ENCODE peak calls at places on chromosomes 2 and 18, in seven cellular contexts. One of them, this sample, is unnamed.

GRCh38 chr2:168119519-168120141 is 127.8 kb downstream of the STK39 start:
- DNase-seq in SK-N-SH: no peak
- DNase-seq in H1: no peak
- DNase-seq in HCT116: peak
- DNase-seq in GM12878: no peak
- DNase-seq in K562: peak
- DNase-seq in HepG2: peak
- DNase-seq in this sample: peak

GRCh38 chr2:19505199-19506136 is 147.0 kb upstream of the OSR1 start:
- DNase-seq in HepG2: peak
- DNase-seq in H1: no peak
- DNase-seq in GM12878: no peak
- DNase-seq in K562: no peak
- DNase-seq in SK-N-SH: no peak
- DNase-seq in HCT116: no peak
- DNase-seq in this sample: no peak

GRCh38 chr2:30511122-30512083 is 64.4 kb downstream of the LCLAT1 start:
- DNase-seq in GM12878: no peak
- DNase-seq in SK-N-SH: peak
- DNase-seq in HCT116: peak
- DNase-seq in HepG2: peak
- DNase-seq in H1: no peak
- DNase-seq in K562: no peak
- DNase-seq in this sample: no peak

GRCh38 chr18:63319383-63320040 is at the start of gene BCL2:
- DNase-seq in HepG2: no peak
- DNase-seq in SK-N-SH: no peak
- DNase-seq in H1: peak
- DNase-seq in HCT116: no peak
- DNase-seq in GM12878: no peak
- DNase-seq in K562: peak
- DNase-seq in this sample: no peak

GRCh38 chr2:31379747-31380146 is 34.8 kb downstream of the XDH start:
- DNase-seq in K562: no peak
- DNase-seq in HCT116: no peak
- DNase-seq in H1: no peak
- DNase-seq in HepG2: no peak
- DNase-seq in GM12878: no peak
- DNase-seq in SK-N-SH: no peak
- DNase-seq in this sample: no peak

GRCh38 chr2:31703253-31703652 is 122.5 kb upstream of the SRD5A2 start:
- DNase-seq in GM12878: no peak
- DNase-seq in HepG2: no peak
- DNase-seq in SK-N-SH: no peak
- DNase-seq in K562: no peak
- DNase-seq in H1: no peak
- DNase-seq in HCT116: no peak
- DNase-seq in this sample: no peak

GRCh38 chr2:20148411-20148810 is 76.5 kb downstream of the SDC1 start:
- DNase-seq in K562: no peak
- DNase-seq in H1: no peak
- DNase-seq in HCT116: no peak
- DNase-seq in GM12878: no peak
- DNase-seq in HepG2: no peak
- DNase-seq in SK-N-SH: no peak
- DNase-seq in this sample: no peak

GRCh38 chr2:215460682-215461081 is 24.8 kb upstream of the FN1 start:
- DNase-seq in HCT116: no peak
- DNase-seq in HepG2: peak
- DNase-seq in SK-N-SH: no peak
- DNase-seq in GM12878: no peak
- DNase-seq in K562: no peak
- DNase-seq in H1: no peak
- DNase-seq in this sample: no peak

GRCh38 chr2:238739668-238740067 is 108.2 kb upstream of the TWIST2 start:
- DNase-seq in HepG2: no peak
- DNase-seq in H1: no peak
- DNase-seq in HCT116: no peak
- DNase-seq in K562: no peak
- DNase-seq in SK-N-SH: no peak
- DNase-seq in GM12878: no peak
- DNase-seq in this sample: no peak

GRCh38 chr2:25339791-25340339 is 1.9 kb downstream of the DNMT3A start:
- DNase-seq in HepG2: peak
- DNase-seq in H1: peak
- DNase-seq in HCT116: no peak
- DNase-seq in K562: no peak
- DNase-seq in GM12878: no peak
- DNase-seq in SK-N-SH: no peak
- DNase-seq in this sample: no peak

GRCh38 chr2:119702918-119703401 is 24.0 kb downstream of the TMEM177 start:
- DNase-seq in GM12878: no peak
- DNase-seq in HCT116: peak
- DNase-seq in H1: peak
- DNase-seq in SK-N-SH: peak
- DNase-seq in K562: peak
- DNase-seq in HepG2: peak
- DNase-seq in this sample: peak

GRCh38 chr2:239355139-239355538 is 45.7 kb downstream of the HDAC4 start:
- DNase-seq in GM12878: no peak
- DNase-seq in K562: no peak
- DNase-seq in HCT116: no peak
- DNase-seq in H1: no peak
- DNase-seq in SK-N-SH: no peak
- DNase-seq in HepG2: no peak
- DNase-seq in this sample: no peak

GRCh38 chr2:46769809-46770208 is 145.8 kb downstream of the MCFD2 start:
- DNase-seq in HCT116: no peak
- DNase-seq in GM12878: no peak
- DNase-seq in H1: no peak
- DNase-seq in HepG2: peak
- DNase-seq in K562: no peak
- DNase-seq in SK-N-SH: no peak
- DNase-seq in this sample: no peak

GRCh38 chr2:122417114-122417513 is 661.7 kb downstream of the TSN start:
- DNase-seq in GM12878: no peak
- DNase-seq in HCT116: no peak
- DNase-seq in HepG2: no peak
- DNase-seq in SK-N-SH: no peak
- DNase-seq in K562: no peak
- DNase-seq in H1: no peak
- DNase-seq in this sample: no peak

GRCh38 chr2:45567974-45568789 is 42.9 kb downstream of the SRBD1 start:
- DNase-seq in GM12878: peak
- DNase-seq in SK-N-SH: no peak
- DNase-seq in K562: no peak
- DNase-seq in H1: no peak
- DNase-seq in HepG2: no peak
- DNase-seq in HCT116: no peak
- DNase-seq in this sample: no peak
- TF ChIP-seq SIN3A in GM12878: no peak
- TF ChIP-seq SIN3A in SK-N-SH: no peak
- TF ChIP-seq SIN3A in K562: no peak
- TF ChIP-seq SIN3A in H1: no peak
- TF ChIP-seq SIN3A in HepG2: no peak
- TF ChIP-seq SIN3A in HCT116: no peak
- TF ChIP-seq SIN3A in this sample: no peak

DNA sequence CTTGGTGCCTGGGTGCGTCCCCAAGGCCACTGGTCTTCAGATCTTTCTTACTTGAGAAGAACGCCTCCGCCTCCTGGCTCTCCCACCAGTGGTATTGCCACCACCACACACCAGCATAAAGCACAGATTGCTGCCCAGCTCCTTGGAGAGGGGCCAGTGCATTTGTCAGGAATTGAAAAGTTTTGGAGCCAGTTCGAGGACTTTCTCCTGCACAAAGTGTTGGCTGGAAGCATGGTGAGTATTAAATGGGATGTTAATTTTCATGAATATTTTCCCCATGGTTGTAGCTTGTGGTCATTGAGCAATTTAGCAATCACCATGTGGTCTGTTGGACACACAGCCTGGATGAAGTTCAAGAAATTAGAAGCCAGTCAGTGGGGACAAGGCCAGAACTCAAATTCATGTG is 684.6 kb upstream of the FANCL start:
- DNase-seq in H1: no peak
- DNase-seq in HepG2: no peak
- DNase-seq in K562: no peak
- DNase-seq in GM12878: no peak
- DNase-seq in HCT116: no peak
- DNase-seq in SK-N-SH: no peak
- DNase-seq in this sample: no peak
- TF ChIP-seq CTCF in H1: no peak
- TF ChIP-seq CTCF in HepG2: no peak
- TF ChIP-seq CTCF in K562: no peak
- TF ChIP-seq CTCF in GM12878: no peak
- TF ChIP-seq CTCF in HCT116: no peak
- TF ChIP-seq CTCF in SK-N-SH: no peak
- TF ChIP-seq CTCF in this sample: no peak

GRCh38 chr2:121255363-121255762 is 29.6 kb downstream of the TFCP2L1 start:
- DNase-seq in K562: no peak
- DNase-seq in HCT116: no peak
- DNase-seq in GM12878: no peak
- DNase-seq in H1: no peak
- DNase-seq in SK-N-SH: no peak
- DNase-seq in HepG2: no peak
- DNase-seq in this sample: no peak

GRCh38 chr2:121251497-121251896 is 33.5 kb downstream of the TFCP2L1 start:
- DNase-seq in GM12878: no peak
- DNase-seq in HCT116: no peak
- DNase-seq in K562: no peak
- DNase-seq in SK-N-SH: no peak
- DNase-seq in HepG2: no peak
- DNase-seq in H1: no peak
- DNase-seq in this sample: no peak

GRCh38 chr2:121254748-121255147 is 30.3 kb downstream of the TFCP2L1 start:
- DNase-seq in SK-N-SH: no peak
- DNase-seq in K562: no peak
- DNase-seq in HepG2: no peak
- DNase-seq in H1: no peak
- DNase-seq in GM12878: no peak
- DNase-seq in HCT116: no peak
- DNase-seq in this sample: no peak

GRCh38 chr2:121253674-121254240 is 31.2 kb downstream of the TFCP2L1 start:
- DNase-seq in H1: no peak
- DNase-seq in K562: no peak
- DNase-seq in GM12878: no peak
- DNase-seq in HepG2: no peak
- DNase-seq in SK-N-SH: no peak
- DNase-seq in HCT116: no peak
- DNase-seq in this sample: no peak

GRCh38 chr2:121253021-121253673 is 31.9 kb downstream of the TFCP2L1 start:
- DNase-seq in GM12878: no peak
- DNase-seq in SK-N-SH: no peak
- DNase-seq in HepG2: no peak
- DNase-seq in K562: no peak
- DNase-seq in HCT116: no peak
- DNase-seq in H1: no peak
- DNase-seq in this sample: no peak
- TF ChIP-seq SIN3A in GM12878: no peak
- TF ChIP-seq SIN3A in SK-N-SH: no peak
- TF ChIP-seq SIN3A in HepG2: no peak
- TF ChIP-seq SIN3A in K562: no peak
- TF ChIP-seq SIN3A in HCT116: no peak
- TF ChIP-seq SIN3A in H1: no peak
- TF ChIP-seq SIN3A in this sample: no peak

DNA sequence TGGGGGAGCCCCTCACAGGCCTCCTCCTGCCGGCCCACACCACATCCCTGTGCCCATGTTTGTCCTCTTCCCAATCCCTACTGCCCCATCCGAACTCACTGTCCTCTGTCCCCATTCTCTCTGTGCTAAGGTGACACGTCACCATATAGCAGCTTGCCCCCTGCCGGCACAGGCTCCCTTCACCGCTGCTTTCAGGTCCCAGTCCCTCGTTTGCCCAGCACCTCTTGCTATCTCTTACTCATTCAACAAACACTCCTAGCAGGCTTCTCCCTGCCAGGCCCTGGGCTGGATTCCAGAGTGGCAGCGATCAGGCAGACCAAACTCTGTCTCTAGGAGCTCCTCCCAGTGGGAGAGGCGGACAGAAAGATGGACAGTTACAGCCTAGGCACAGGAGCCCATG is 74.3 kb downstream of the TFCP2L1 start:
- DNase-seq in GM12878: no peak
- DNase-seq in HCT116: peak
- DNase-seq in K562: no peak
- DNase-seq in HepG2: no peak
- DNase-seq in SK-N-SH: no peak
- DNase-seq in H1: no peak
- DNase-seq in this sample: no peak
- TF ChIP-seq CTCF in GM12878: no peak
- TF ChIP-seq CTCF in HCT116: peak
- TF ChIP-seq CTCF in K562: peak
- TF ChIP-seq CTCF in HepG2: peak
- TF ChIP-seq CTCF in SK-N-SH: no peak
- TF ChIP-seq CTCF in H1: no peak
- TF ChIP-seq CTCF in this sample: no peak

GRCh38 chr2:234951386-234952269 is at the start of gene SH3BP4:
- DNase-seq in HepG2: peak
- DNase-seq in K562: peak
- DNase-seq in H1: peak
- DNase-seq in HCT116: no peak
- DNase-seq in GM12878: no peak
- DNase-seq in SK-N-SH: peak
- DNase-seq in this sample: no peak

GRCh38 chr2:234950435-234950729 is 1.4 kb upstream of the SH3BP4 start:
- DNase-seq in GM12878: no peak
- DNase-seq in HepG2: no peak
- DNase-seq in H1: no peak
- DNase-seq in SK-N-SH: no peak
- DNase-seq in HCT116: no peak
- DNase-seq in K562: no peak
- DNase-seq in this sample: no peak

GRCh38 chr2:234950730-234951385 is 959 bp upstream of the SH3BP4 start:
- DNase-seq in HCT116: no peak
- DNase-seq in GM12878: no peak
- DNase-seq in SK-N-SH: no peak
- DNase-seq in H1: no peak
- DNase-seq in K562: no peak
- DNase-seq in HepG2: no peak
- DNase-seq in this sample: no peak

GRCh38 chr2:234947556-234947955 is 4.3 kb upstream of the SH3BP4 start:
- DNase-seq in HCT116: no peak
- DNase-seq in K562: no peak
- DNase-seq in H1: no peak
- DNase-seq in HepG2: no peak
- DNase-seq in GM12878: no peak
- DNase-seq in SK-N-SH: no peak
- DNase-seq in this sample: no peak

GRCh38 chr2:234949762-234950434 is 1.9 kb upstream of the SH3BP4 start:
- DNase-seq in K562: no peak
- DNase-seq in H1: no peak
- DNase-seq in SK-N-SH: no peak
- DNase-seq in GM12878: no peak
- DNase-seq in HepG2: peak
- DNase-seq in HCT116: no peak
- DNase-seq in this sample: no peak
- TF ChIP-seq SIN3A in K562: no peak
- TF ChIP-seq SIN3A in H1: no peak
- TF ChIP-seq SIN3A in SK-N-SH: no peak
- TF ChIP-seq SIN3A in GM12878: no peak
- TF ChIP-seq SIN3A in HepG2: no peak
- TF ChIP-seq SIN3A in HCT116: no peak
- TF ChIP-seq SIN3A in this sample: no peak